ENCODE peak calls at places on chromosomes 12 and 14, in ten cellular contexts. H is PC-9, K is A673, T is PC-3, N is GM23338, Y is HepG2, B is astrocyte, G is mammary epithelial cell, I is MM.1S, Z is neural progenitor cell. S is an unnamed sample.

GRCh38 chr12:84727964-84728363 is 184.6 kb downstream of the SLC6A15 start:
- DNase-seq in N (peak; percentile 65), B (peak; percentile 74), I (peak; percentile 41), K (peak; percentile 48), Y (peak; percentile 33), G (peak; percentile 76), Z (no peak), H (peak; percentile 36), T (peak; percentile 34), S (no peak)

GRCh38 chr14:36222337-36222736 is 45.8 kb upstream of the PTCSC3 start:
- DNase-seq in N (no peak), I (no peak), Y (no peak), H (no peak), B (no peak), G (no peak), K (no peak), T (no peak), Z (no peak), S (no peak)

GRCh38 chr14:75470238-75470797 is 42.5 kb downstream of the JDP2 start:
- DNase-seq in T (no peak), G (no peak), B (no peak), I (no peak), N (no peak), H (no peak), Z (no peak), K (no peak), Y (no peak), S (no peak)

GRCh38 chr12:12903642-12904609 is 12.6 kb downstream of the GPRC5A start:
- DNase-seq in Z (no peak), N (no peak), K (no peak), I (no peak), B (no peak), Y (peak; percentile 58), H (peak; percentile 67), G (no peak), T (peak; percentile 25), S (no peak)

GRCh38 chr14:95463173-95463901 is 53.1 kb downstream of the SYNE3 start:
- DNase-seq in T (no peak), Y (no peak), B (no peak), N (no peak), G (no peak), K (no peak), Z (no peak), I (peak; percentile 72), H (no peak), S (peak; percentile 53)

GRCh38 chr12:55700255-55701018 is 7.3 kb downstream of the ITGA7 start:
- DNase-seq in Y (no peak), B (no peak), H (no peak), I (no peak), N (no peak), T (peak; percentile 17), K (no peak), Z (no peak), G (peak; percentile 35), S (no peak)

GRCh38 chr12:132510111-132510724 is 20.3 kb downstream of the FBRSL1 start:
- DNase-seq in G (no peak), H (no peak), B (no peak), K (no peak), T (no peak), I (no peak), N (no peak), Y (no peak), Z (no peak), S (no peak)

GRCh38 chr14:67765192-67765834 is 51.1 kb downstream of the ZFYVE26 start:
- DNase-seq in Y (no peak), K (no peak), H (peak; percentile 18), G (peak; percentile 68), N (no peak), T (peak; percentile 95), I (no peak), B (no peak), Z (no peak), S (no peak)

GRCh38 chr12:121127501-121127900 is 5.2 kb upstream of the P2RX7 start:
- DNase-seq in Z (no peak), H (no peak), T (no peak), Y (no peak), I (no peak), G (no peak), B (no peak), N (no peak), K (no peak), S (no peak)

GRCh38 chr12:121130866-121131373 is 1.8 kb upstream of the P2RX7 start:
- DNase-seq in B (no peak), Z (no peak), G (no peak), I (no peak), H (no peak), K (no peak), T (no peak), N (no peak), Y (no peak), S (no peak)

GRCh38 chr12:121129705-121130147 is 3.0 kb upstream of the P2RX7 start:
- DNase-seq in I (peak; percentile 8), T (no peak), Z (no peak), Y (no peak), N (no peak), H (no peak), B (no peak), K (no peak), G (no peak), S (no peak)

GRCh38 chr12:121131941-121132341 is 735 bp upstream of the P2RX7 start:
- DNase-seq in I (no peak), H (no peak), B (no peak), Y (no peak), N (no peak), G (no peak), T (no peak), Z (no peak), K (no peak), S (no peak)

DNA sequence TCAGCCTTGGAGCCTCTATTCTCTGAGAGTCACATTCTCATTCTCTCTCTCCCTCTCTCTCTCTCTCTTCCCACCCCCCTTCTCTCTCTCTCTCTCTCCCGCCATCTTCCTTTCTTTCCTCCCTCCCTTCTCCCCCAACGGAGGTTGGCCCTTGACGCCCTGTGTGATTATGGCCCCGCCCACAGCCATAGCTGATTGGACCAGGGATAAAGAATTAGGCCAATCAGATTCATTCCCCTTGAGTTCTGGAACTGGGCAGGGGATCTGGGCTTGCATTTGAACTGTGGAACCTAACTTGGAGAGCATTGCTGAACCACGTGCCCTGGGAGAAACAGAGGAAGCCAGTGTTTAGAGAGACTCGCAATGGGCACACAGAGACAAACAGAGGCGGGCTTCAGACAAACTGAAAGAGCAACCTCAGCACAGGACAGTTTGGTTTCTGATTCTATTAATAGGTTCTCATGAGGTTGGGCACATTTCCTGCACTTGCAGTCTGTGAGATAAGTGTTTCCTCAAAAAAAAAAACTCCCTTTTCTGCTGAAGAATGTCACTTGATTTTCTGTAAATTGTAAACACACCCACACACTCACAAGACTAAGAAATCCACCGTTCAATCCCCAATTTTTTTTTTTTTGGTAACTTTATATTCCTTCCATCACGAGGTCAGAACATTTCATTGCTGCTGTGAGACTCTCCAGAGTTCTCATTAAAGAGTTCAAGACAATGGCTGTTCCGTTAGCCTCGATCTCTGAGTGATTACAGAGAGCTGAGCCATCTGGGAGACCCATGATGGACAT is 3.6 kb upstream of the P2RX7 start:
- DNase-seq in N (peak; percentile 69), Y (peak; percentile 78), K (peak; percentile 79), B (no peak), G (no peak), I (peak; percentile 92), Z (no peak), T (no peak), H (no peak), S (peak; percentile 95)
- H3K4me1 ChIP-seq in N (peaks cover 12% of the 10 kb centered on the region), Y (peaks cover 93% of the 10 kb centered on the region), K (no peaks in the 10 kb centered on the region), B (peaks cover 10% of the 10 kb centered on the region), G (peaks cover 15% of the 10 kb centered on the region), I (peaks cover 45% of the 10 kb centered on the region), Z (peaks cover 8% of the 10 kb centered on the region), T (peaks cover 29% of the 10 kb centered on the region), H (peaks cover 30% of the 10 kb centered on the region), S (peaks cover 38% of the 10 kb centered on the region)

GRCh38 chr14:101225116-101225728 is 321.7 kb upstream of the RTL1 start:
- DNase-seq in H (no peak), T (no peak), B (no peak), K (no peak), N (no peak), I (no peak), Y (no peak), Z (no peak), G (no peak), S (peak; percentile 98)
- H3K27me3 ChIP-seq in H (no peaks in the 10 kb centered on the region), T (no peaks in the 10 kb centered on the region), B (peaks cover 9% of the 10 kb centered on the region), K (no peaks in the 10 kb centered on the region), N (no peaks in the 10 kb centered on the region), I (peaks cover 9% of the 10 kb centered on the region), Y (peaks cover 10% of the 10 kb centered on the region), Z (no peaks in the 10 kb centered on the region), G (no peaks in the 10 kb centered on the region), S (no peaks in the 10 kb centered on the region)

GRCh38 chr12:65728913-65729793 is 95.1 kb upstream of the HMGA2 start:
- DNase-seq in G (peak; percentile 32), Y (no peak), K (peak; percentile 46), Z (peak; percentile 75), B (peak; percentile 17), T (no peak), I (no peak), H (no peak), N (peak; percentile 76), S (no peak)
- TF ChIP-seq EZH2 in G (no peak), Y (peak; percentile 91), K (no peak), Z (peak; percentile 71), B (peak; percentile 47), T (no peak), I (no peak), H (no peak), N (no peak), S (no peak)

GRCh38 chr12:113919791-113920190 is 46.3 kb downstream of the RBM19 start:
- DNase-seq in K (no peak), I (no peak), T (no peak), Z (no peak), G (no peak), H (no peak), B (no peak), Y (no peak), N (no peak), S (no peak)

GRCh38 chr12:113914176-113914575 is 51.9 kb downstream of the RBM19 start:
- DNase-seq in T (no peak), Y (no peak), H (no peak), N (no peak), B (no peak), G (no peak), Z (no peak), I (no peak), K (no peak), S (no peak)

GRCh38 chr12:113914806-113915205 is 51.3 kb downstream of the RBM19 start:
- DNase-seq in Y (no peak), T (no peak), I (no peak), N (no peak), K (no peak), Z (no peak), B (no peak), H (no peak), G (no peak), S (no peak)

GRCh38 chr12:113918306-113918705 is 47.8 kb downstream of the RBM19 start:
- DNase-seq in I (no peak), Y (no peak), K (no peak), T (no peak), B (no peak), N (no peak), Z (no peak), H (no peak), G (no peak), S (no peak)

DNA sequence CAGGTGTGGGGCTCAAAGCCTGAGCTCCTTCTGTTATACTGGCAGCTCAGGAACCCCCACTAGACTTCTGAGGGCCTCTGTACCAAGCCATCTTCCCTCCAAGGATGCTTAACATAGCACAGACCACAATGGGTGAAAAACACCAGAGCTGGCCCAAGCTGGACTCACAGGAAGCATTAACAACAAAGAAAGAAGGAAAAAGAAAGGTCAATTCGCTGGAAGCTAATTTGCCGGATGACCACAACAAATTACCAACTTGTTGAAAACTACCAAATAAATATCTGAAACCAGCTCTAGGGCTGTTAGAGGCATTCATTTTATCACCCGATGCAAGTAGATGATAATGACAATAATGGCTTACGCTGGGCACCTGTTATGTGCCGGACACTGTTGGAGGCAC is 48.7 kb downstream of the RBM19 start:
- DNase-seq in Z (no peak), N (no peak), T (no peak), H (no peak), I (no peak), K (no peak), G (no peak), B (no peak), Y (no peak), S (no peak)
- H3K4me1 ChIP-seq in Z (peaks cover 15% of the 10 kb centered on the region), N (no peaks in the 10 kb centered on the region), T (no peaks in the 10 kb centered on the region), H (no peaks in the 10 kb centered on the region), I (no peaks in the 10 kb centered on the region), K (no peaks in the 10 kb centered on the region), G (peaks cover 6% of the 10 kb centered on the region), B (no peaks in the 10 kb centered on the region), Y (peaks cover 9% of the 10 kb centered on the region), S (no peaks in the 10 kb centered on the region)

S was measured in DND-41.